ENCODE peak calls at places on chromosomes 3 and 15, in five cellular contexts. A, F, B, R and Y are unnamed samples.

GRCh38 chr15:88799341-88799740 is 3.9 kb upstream of the ACAN start:
- DNase-seq in F (no peak), A (no peak), B (no peak), R (no peak), Y (no peak)

GRCh38 chr3:185978516-185978915 is 40.7 kb upstream of the TRA2B start:
- DNase-seq in B (no peak), A (no peak), R (no peak), F (no peak), Y (no peak)

GRCh38 chr3:73601476-73601875 is 23.3 kb downstream of the PDZRN3 start:
- DNase-seq in F (no peak), R (no peak), B (no peak), A (no peak), Y (no peak)

GRCh38 chr3:64687781-64688515 is at the start of gene ADAMTS9:
- DNase-seq in F (peak), A (no peak), B (peak), R (no peak), Y (no peak)

GRCh38 chr3:179771797-179772196 is 119.0 kb downstream of the USP13 start:
- DNase-seq in A (no peak), F (no peak), R (no peak), B (no peak), Y (no peak)

GRCh38 chr15:84715442-84716035 is 400 bp downstream of the SEC11A start:
- DNase-seq in B (peak), A (no peak), F (no peak), R (no peak), Y (no peak)

GRCh38 chr3:118628704-118629341 is 405.8 kb downstream of the IGSF11 start:
- DNase-seq in A (peak), R (peak), B (peak), F (peak), Y (peak)

GRCh38 chr3:143571548-143571947 is 276.7 kb downstream of the SLC9A9 start:
- DNase-seq in R (no peak), B (no peak), F (no peak), A (no peak), Y (no peak)

GRCh38 chr3:24023249-24023648 is 78.2 kb downstream of the NR1D2 start:
- DNase-seq in B (no peak), R (no peak), F (no peak), A (no peak), Y (no peak)

GRCh38 chr3:108877906-108878305 is 55.3 kb downstream of the TRAT1 start:
- DNase-seq in B (no peak), A (no peak), R (no peak), F (no peak), Y (no peak)

GRCh38 chr3:10757021-10757820 is 58.8 kb upstream of the SLC6A11 start:
- DNase-seq in B (no peak), R (no peak), F (no peak), A (no peak), Y (no peak)

GRCh38 chr3:197718904-197719303 is 17.8 kb downstream of the RUBCN start:
- DNase-seq in F (no peak), A (peak), R (no peak), B (no peak), Y (no peak)

GRCh38 chr15:49064281-49064653 is 18.0 kb upstream of the SECISBP2L start:
- DNase-seq in F (no peak), B (peak), R (no peak), A (peak), Y (no peak)

GRCh38 chr3:119333773-119334492 is 39.8 kb downstream of the ARHGAP31 start:
- DNase-seq in B (peak), R (no peak), F (no peak), A (no peak), Y (no peak)

GRCh38 chr3:34237946-34238345 is 439.5 kb downstream of the PDCD6IP start:
- DNase-seq in F (no peak), B (no peak), A (no peak), R (no peak), Y (no peak)

GRCh38 chr15:98620020-98620419 is 28.3 kb upstream of the IGF1R start:
- DNase-seq in A (no peak), B (no peak), F (no peak), R (no peak), Y (no peak)

GRCh38 chr15:100309109-100309983 is 32.4 kb downstream of the ADAMTS17 start:
- DNase-seq in B (peak), R (no peak), A (no peak), F (no peak), Y (no peak)

GRCh38 chr15:65576669-65577068 is 34.3 kb downstream of the INTS14 start:
- DNase-seq in A (no peak), B (no peak), R (no peak), F (no peak), Y (no peak)

GRCh38 chr15:77186518-77187095 is 115.7 kb upstream of the TSPAN3 start:
- DNase-seq in R (no peak), F (peak), A (no peak), B (peak), Y (no peak)

GRCh38 chr15:49045691-49046112 is 544 bp downstream of the SECISBP2L start:
- DNase-seq in R (peak), B (no peak), A (peak), F (no peak), Y (peak)

GRCh38 chr15:66698318-66698961 is 3.6 kb upstream of the SMAD6 start:
- DNase-seq in F (peak), A (peak), B (peak), R (no peak), Y (no peak)

GRCh38 chr3:14297305-14297704 is 105.1 kb upstream of the SLC6A6 start:
- DNase-seq in A (no peak), B (no peak), R (no peak), F (no peak), Y (no peak)

GRCh38 chr3:119322021-119322522 is 27.9 kb downstream of the ARHGAP31 start:
- DNase-seq in F (no peak), B (no peak), A (no peak), R (no peak), Y (no peak)

GRCh38 chr15:57692709-57693108 is 13.8 kb upstream of the POLR2M start:
- DNase-seq in F (no peak), R (no peak), A (no peak), B (no peak), Y (no peak)

GRCh38 chr15:66647358-66647757 is 54.7 kb upstream of the SMAD6 start:
- DNase-seq in R (no peak), B (peak), A (no peak), F (no peak), Y (no peak)

GRCh38 chr3:53881691-53882593 is at the start of gene ACTR8:
- DNase-seq in R (peak), F (peak), A (peak), B (peak), Y (peak)

GRCh38 chr15:100863406-100864198 is 16.0 kb upstream of the ALDH1A3 start:
- DNase-seq in F (no peak), A (no peak), R (no peak), B (no peak), Y (no peak)

GRCh38 chr3:18070944-18071343 is 328.5 kb upstream of the TBC1D5 start:
- DNase-seq in B (no peak), F (no peak), R (no peak), A (no peak), Y (no peak)

GRCh38 chr15:73888224-73889041 is 15.1 kb downstream of the TBC1D21 start:
- DNase-seq in R (no peak), A (no peak), F (no peak), B (no peak), Y (no peak)

GRCh38 chr15:95416576-95416975 is 913.9 kb upstream of the NR2F2 start:
- DNase-seq in B (no peak), R (no peak), F (no peak), A (no peak), Y (no peak)

GRCh38 chr3:87206070-87206469 is 21.0 kb upstream of the CHMP2B start:
- DNase-seq in R (no peak), A (peak), F (no peak), B (no peak), Y (no peak)

GRCh38 chr3:73502609-73503560 is 121.9 kb downstream of the PDZRN3 start:
- DNase-seq in F (peak), A (peak), R (peak), B (peak), Y (peak)

GRCh38 chr15:66698971-66699370 is 3.1 kb upstream of the SMAD6 start:
- DNase-seq in R (no peak), A (no peak), B (no peak), F (no peak), Y (no peak)

GRCh38 chr3:55658297-55659022 is 171.4 kb upstream of the WNT5A start:
- DNase-seq in B (no peak), A (no peak), R (no peak), F (no peak), Y (no peak)

GRCh38 chr3:52216585-52217408 is 8.6 kb downstream of the TLR9 start:
- DNase-seq in B (peak), R (no peak), F (no peak), A (no peak), Y (no peak)

GRCh38 chr15:41241251-41241964 is 10.3 kb downstream of the CHP1 start:
- DNase-seq in A (peak), F (peak), B (peak), R (no peak), Y (no peak)

GRCh38 chr3:195260286-195260905 is 10.6 kb downstream of the XXYLT1 start:
- DNase-seq in F (no peak), B (peak), A (no peak), R (no peak), Y (peak)

GRCh38 chr15:65663521-65663920 is 41.8 kb downstream of the SLC24A1 start:
- DNase-seq in A (no peak), R (no peak), F (no peak), B (no peak), Y (no peak)

DNA sequence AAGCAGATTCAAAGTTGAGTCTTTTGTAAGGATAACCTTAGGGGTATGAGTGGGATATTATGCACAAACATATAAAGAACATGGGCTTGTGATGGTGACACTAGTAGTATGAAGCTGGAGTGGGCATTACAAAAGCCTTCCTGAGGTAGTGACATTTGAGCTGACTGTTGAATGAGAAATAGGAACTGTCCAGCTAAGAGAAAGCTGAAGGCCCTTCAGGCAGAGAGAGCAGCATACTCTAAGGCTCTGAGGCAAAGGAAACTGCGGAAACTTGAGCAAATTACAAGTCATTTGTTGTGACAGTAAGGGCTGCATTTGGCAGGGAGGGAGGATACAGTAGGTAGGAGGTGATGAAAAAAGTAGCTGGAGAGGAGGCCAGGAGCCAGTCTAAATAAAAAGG is 190.7 kb upstream of the CD96 start:
- DNase-seq in F (no peak), R (no peak), B (no peak), A (no peak), Y (no peak)
- TF ChIP-seq TAF1 in F (no peak), R (no peak), B (no peak), A (no peak), Y (no peak)

GRCh38 chr3:32467333-32468070 is 35.1 kb downstream of the CMTM6 start:
- DNase-seq in B (peak), R (peak), F (peak), A (no peak), Y (peak)
- TF ChIP-seq TAF1 in B (no peak), R (no peak), F (no peak), A (no peak), Y (no peak)

GRCh38 chr15:63503739-63504246 is 600 bp upstream of the USP3 start:
- DNase-seq in A (peak), B (peak), R (no peak), F (peak), Y (no peak)
- TF ChIP-seq TAF1 in A (no peak), B (no peak), R (no peak), F (no peak), Y (peak)

GRCh38 chr3:126488205-126488604 is 12.5 kb upstream of the ZXDC start:
- DNase-seq in A (no peak), R (no peak), B (no peak), F (no peak), Y (no peak)

GRCh38 chr3:126485131-126485530 is 9.4 kb upstream of the ZXDC start:
- DNase-seq in R (no peak), F (no peak), B (no peak), A (no peak), Y (no peak)

GRCh38 chr3:126487151-126487771 is 11.6 kb upstream of the ZXDC start:
- DNase-seq in F (peak), B (no peak), R (no peak), A (peak), Y (no peak)

GRCh38 chr3:126484662-126485061 is 9.0 kb upstream of the ZXDC start:
- DNase-seq in R (no peak), F (no peak), B (no peak), A (no peak), Y (no peak)

DNA sequence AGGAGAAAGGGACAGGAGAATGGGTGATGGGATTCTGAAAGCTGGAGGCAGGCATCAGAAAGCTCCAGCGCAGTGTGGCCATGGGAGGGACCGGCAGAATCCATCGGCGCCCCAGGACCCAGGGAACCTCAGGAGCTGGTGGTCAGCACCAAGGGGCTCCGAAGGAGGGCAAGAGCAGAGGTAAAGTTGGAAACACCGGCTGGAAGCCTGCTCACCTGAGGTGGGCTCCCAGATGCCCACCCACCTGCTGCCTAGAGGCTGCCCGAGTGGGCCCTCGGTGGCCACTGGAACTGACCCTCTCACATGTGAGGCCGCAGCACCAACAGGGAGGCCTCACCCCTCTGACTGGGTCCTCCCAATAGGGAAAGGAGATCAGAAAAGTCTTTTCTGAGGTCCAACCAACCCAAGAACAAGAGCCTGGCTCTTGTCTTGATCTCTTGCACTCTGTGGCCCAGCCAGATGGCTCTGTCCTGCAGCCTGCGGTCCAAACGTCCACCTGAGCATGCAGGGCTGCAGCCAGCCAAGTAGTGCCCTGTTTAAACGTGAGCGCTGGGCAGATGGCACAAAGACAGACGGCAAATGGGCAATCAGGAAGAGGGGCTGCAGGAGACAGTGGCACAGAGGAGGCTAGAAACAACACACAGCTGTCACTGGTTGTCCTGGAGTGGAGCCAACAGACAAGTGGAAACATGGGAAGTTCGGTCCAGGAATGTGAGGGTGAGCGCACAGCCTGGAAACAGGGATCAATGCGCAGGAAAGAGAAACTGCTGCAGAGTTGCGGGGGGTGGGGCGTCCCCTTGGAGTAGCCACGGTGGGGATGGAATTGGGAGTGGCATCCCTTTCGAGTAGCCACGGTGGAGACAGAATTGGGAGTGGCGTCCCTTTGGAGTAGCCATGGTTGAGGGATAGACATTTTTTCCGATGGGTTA is 10.5 kb upstream of the ZXDC start:
- DNase-seq in R (no peak), B (no peak), F (no peak), A (no peak), Y (no peak)
- TF ChIP-seq TAF1 in R (no peak), B (no peak), F (no peak), A (peak), Y (no peak)

DNA sequence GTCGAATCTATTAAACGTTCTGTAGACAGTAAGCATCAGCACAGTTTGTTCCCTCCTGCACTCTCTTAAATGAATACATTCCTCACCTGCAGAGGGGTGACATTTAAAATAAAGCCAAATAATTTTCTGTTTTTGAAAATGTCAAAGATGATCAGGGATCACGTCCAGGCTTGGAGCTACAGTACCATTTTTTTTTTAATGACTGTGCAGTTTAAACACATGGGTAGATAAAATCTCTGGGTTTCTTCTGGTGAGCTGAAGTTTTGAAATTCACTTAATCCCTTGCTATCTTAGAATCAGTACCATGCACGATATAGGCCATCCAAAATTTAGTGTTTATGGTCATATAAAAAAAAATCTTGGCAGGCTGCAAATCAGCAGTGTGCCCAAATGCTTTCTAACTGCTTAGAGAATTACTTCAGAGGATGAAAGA is 12.8 kb downstream of the PYDC2 start:
- DNase-seq in A (no peak), F (no peak), B (no peak), R (no peak), Y (no peak)
- TF ChIP-seq TAF1 in A (no peak), F (no peak), B (no peak), R (no peak), Y (no peak)